ENCODE peak calls at places on chromosomes 5 and 9, in seven cellular contexts. One of them, this sample, is unnamed. For H3K36me3, the result is how much of the 10 kb centered on the place peaks cover.

GRCh38 chr5:176153741-176154140 is 84.5 kb upstream of the SIMC1 start:
- DNase-seq in SK-N-SH: peak
- DNase-seq in fibroblast of lung: no peak
- DNase-seq in H7: no peak
- DNase-seq in aorta: no peak
- DNase-seq in adipocyte: no peak
- DNase-seq in lower lobe of right lung: no peak
- DNase-seq in this sample: peak

GRCh38 chr9:80605129-80605528 is 1033.4 kb downstream of the TLE4 start:
- DNase-seq in SK-N-SH: peak
- DNase-seq in fibroblast of lung: peak
- DNase-seq in H7: peak
- DNase-seq in lower lobe of right lung: no peak
- DNase-seq in aorta: no peak
- DNase-seq in adipocyte: peak
- DNase-seq in this sample: no peak

GRCh38 chr9:135602789-135603481 is 36.4 kb downstream of the GLT6D1 start:
- DNase-seq in aorta: peak
- DNase-seq in SK-N-SH: peak
- DNase-seq in H7: peak
- DNase-seq in fibroblast of lung: peak
- DNase-seq in lower lobe of right lung: peak
- DNase-seq in adipocyte: peak
- DNase-seq in this sample: peak

GRCh38 chr5:142636698-142637324 is 49.1 kb downstream of the FGF1 start:
- DNase-seq in SK-N-SH: no peak
- DNase-seq in H7: no peak
- DNase-seq in lower lobe of right lung: no peak
- DNase-seq in fibroblast of lung: no peak
- DNase-seq in aorta: no peak
- DNase-seq in adipocyte: no peak
- DNase-seq in this sample: no peak

GRCh38 chr5:28397502-28397941 is 1359.1 kb upstream of the CDH9 start:
- DNase-seq in fibroblast of lung: no peak
- DNase-seq in H7: no peak
- DNase-seq in aorta: no peak
- DNase-seq in adipocyte: peak
- DNase-seq in lower lobe of right lung: no peak
- DNase-seq in SK-N-SH: no peak
- DNase-seq in this sample: peak

GRCh38 chr9:97468658-97469448 is 32.6 kb upstream of the TMOD1 start:
- DNase-seq in lower lobe of right lung: peak
- DNase-seq in H7: peak
- DNase-seq in SK-N-SH: peak
- DNase-seq in aorta: peak
- DNase-seq in adipocyte: peak
- DNase-seq in fibroblast of lung: peak
- DNase-seq in this sample: peak

GRCh38 chr9:29625292-29625731 is 2052.0 kb upstream of the C9orf72 start:
- DNase-seq in aorta: no peak
- DNase-seq in lower lobe of right lung: no peak
- DNase-seq in SK-N-SH: peak
- DNase-seq in fibroblast of lung: peak
- DNase-seq in adipocyte: no peak
- DNase-seq in H7: no peak
- DNase-seq in this sample: no peak

GRCh38 chr5:173852790-173853350 is 35.3 kb upstream of the CPEB4 start:
- DNase-seq in H7: no peak
- DNase-seq in lower lobe of right lung: no peak
- DNase-seq in aorta: no peak
- DNase-seq in adipocyte: no peak
- DNase-seq in SK-N-SH: no peak
- DNase-seq in fibroblast of lung: no peak
- DNase-seq in this sample: no peak

GRCh38 chr5:150488519-150489357 is 19.2 kb upstream of the NDST1 start:
- DNase-seq in aorta: peak
- DNase-seq in SK-N-SH: no peak
- DNase-seq in fibroblast of lung: peak
- DNase-seq in lower lobe of right lung: peak
- DNase-seq in H7: no peak
- DNase-seq in adipocyte: peak
- DNase-seq in this sample: no peak

GRCh38 chr9:94696545-94696944 is 30.0 kb upstream of the AOPEP start:
- DNase-seq in fibroblast of lung: no peak
- DNase-seq in lower lobe of right lung: no peak
- DNase-seq in H7: no peak
- DNase-seq in SK-N-SH: no peak
- DNase-seq in aorta: no peak
- DNase-seq in adipocyte: no peak
- DNase-seq in this sample: no peak

GRCh38 chr9:116280529-116280928 is 126.9 kb downstream of the PAPPA start:
- DNase-seq in adipocyte: no peak
- DNase-seq in aorta: no peak
- DNase-seq in lower lobe of right lung: no peak
- DNase-seq in fibroblast of lung: no peak
- DNase-seq in SK-N-SH: no peak
- DNase-seq in H7: no peak
- DNase-seq in this sample: no peak

GRCh38 chr9:101312661-101313060 is 72.1 kb downstream of the BAAT start:
- DNase-seq in aorta: no peak
- DNase-seq in H7: no peak
- DNase-seq in SK-N-SH: no peak
- DNase-seq in fibroblast of lung: no peak
- DNase-seq in lower lobe of right lung: no peak
- DNase-seq in adipocyte: no peak
- DNase-seq in this sample: no peak

GRCh38 chr9:14906000-14906399 is 4.2 kb downstream of the FREM1 start:
- DNase-seq in H7: no peak
- DNase-seq in adipocyte: no peak
- DNase-seq in SK-N-SH: no peak
- DNase-seq in lower lobe of right lung: no peak
- DNase-seq in fibroblast of lung: no peak
- DNase-seq in aorta: no peak
- DNase-seq in this sample: no peak

GRCh38 chr5:142627371-142628217 is 58.3 kb downstream of the FGF1 start:
- DNase-seq in lower lobe of right lung: no peak
- DNase-seq in adipocyte: no peak
- DNase-seq in SK-N-SH: no peak
- DNase-seq in fibroblast of lung: no peak
- DNase-seq in H7: no peak
- DNase-seq in aorta: no peak
- DNase-seq in this sample: no peak

GRCh38 chr5:177111720-177112394 is 21.7 kb upstream of the NSD1 start:
- DNase-seq in adipocyte: peak
- DNase-seq in lower lobe of right lung: no peak
- DNase-seq in SK-N-SH: peak
- DNase-seq in H7: peak
- DNase-seq in aorta: peak
- DNase-seq in fibroblast of lung: peak
- DNase-seq in this sample: no peak

GRCh38 chr9:126016579-126017290 is 269.6 kb downstream of the PBX3 start:
- DNase-seq in H7: no peak
- DNase-seq in lower lobe of right lung: no peak
- DNase-seq in aorta: no peak
- DNase-seq in fibroblast of lung: no peak
- DNase-seq in adipocyte: no peak
- DNase-seq in SK-N-SH: no peak
- DNase-seq in this sample: no peak

GRCh38 chr9:132562313-132562588 is 20.2 kb upstream of the BARHL1 start:
- DNase-seq in lower lobe of right lung: no peak
- DNase-seq in H7: no peak
- DNase-seq in adipocyte: no peak
- DNase-seq in aorta: no peak
- DNase-seq in fibroblast of lung: no peak
- DNase-seq in SK-N-SH: no peak
- DNase-seq in this sample: no peak

GRCh38 chr5:55701462-55702103 is 10.5 kb downstream of the SLC38A9 start:
- DNase-seq in fibroblast of lung: no peak
- DNase-seq in lower lobe of right lung: no peak
- DNase-seq in aorta: no peak
- DNase-seq in SK-N-SH: no peak
- DNase-seq in H7: peak
- DNase-seq in adipocyte: no peak
- DNase-seq in this sample: no peak

GRCh38 chr5:50666261-50667078 is at the start of gene PARP8:
- DNase-seq in adipocyte: peak
- DNase-seq in H7: peak
- DNase-seq in aorta: peak
- DNase-seq in SK-N-SH: peak
- DNase-seq in fibroblast of lung: peak
- DNase-seq in lower lobe of right lung: peak
- DNase-seq in this sample: peak

GRCh38 chr9:106934831-106935230 is 71.9 kb downstream of the ZNF462 start:
- DNase-seq in aorta: no peak
- DNase-seq in lower lobe of right lung: no peak
- DNase-seq in SK-N-SH: no peak
- DNase-seq in fibroblast of lung: no peak
- DNase-seq in H7: no peak
- DNase-seq in adipocyte: no peak
- DNase-seq in this sample: no peak

GRCh38 chr9:125755340-125755739 is 8.2 kb downstream of the PBX3 start:
- DNase-seq in lower lobe of right lung: no peak
- DNase-seq in H7: no peak
- DNase-seq in aorta: no peak
- DNase-seq in SK-N-SH: peak
- DNase-seq in fibroblast of lung: no peak
- DNase-seq in adipocyte: no peak
- DNase-seq in this sample: no peak

GRCh38 chr5:54062958-54063357 is 247.4 kb downstream of the ARL15 start:
- DNase-seq in H7: no peak
- DNase-seq in aorta: no peak
- DNase-seq in fibroblast of lung: peak
- DNase-seq in lower lobe of right lung: no peak
- DNase-seq in SK-N-SH: no peak
- DNase-seq in adipocyte: peak
- DNase-seq in this sample: peak

GRCh38 chr5:78810098-78810497 is 161.5 kb upstream of the LHFPL2 start:
- DNase-seq in adipocyte: no peak
- DNase-seq in fibroblast of lung: no peak
- DNase-seq in H7: no peak
- DNase-seq in aorta: no peak
- DNase-seq in SK-N-SH: no peak
- DNase-seq in lower lobe of right lung: no peak
- DNase-seq in this sample: no peak

GRCh38 chr5:78808818-78809217 is 160.2 kb upstream of the LHFPL2 start:
- DNase-seq in adipocyte: no peak
- DNase-seq in aorta: no peak
- DNase-seq in H7: no peak
- DNase-seq in fibroblast of lung: no peak
- DNase-seq in lower lobe of right lung: no peak
- DNase-seq in SK-N-SH: peak
- DNase-seq in this sample: no peak

GRCh38 chr5:78809444-78809843 is 160.9 kb upstream of the LHFPL2 start:
- DNase-seq in H7: no peak
- DNase-seq in SK-N-SH: peak
- DNase-seq in adipocyte: no peak
- DNase-seq in aorta: peak
- DNase-seq in fibroblast of lung: no peak
- DNase-seq in lower lobe of right lung: no peak
- DNase-seq in this sample: no peak

GRCh38 chr5:78806544-78806943 is 158.0 kb upstream of the LHFPL2 start:
- DNase-seq in lower lobe of right lung: no peak
- DNase-seq in SK-N-SH: no peak
- DNase-seq in aorta: no peak
- DNase-seq in fibroblast of lung: peak
- DNase-seq in H7: no peak
- DNase-seq in adipocyte: peak
- DNase-seq in this sample: peak

DNA sequence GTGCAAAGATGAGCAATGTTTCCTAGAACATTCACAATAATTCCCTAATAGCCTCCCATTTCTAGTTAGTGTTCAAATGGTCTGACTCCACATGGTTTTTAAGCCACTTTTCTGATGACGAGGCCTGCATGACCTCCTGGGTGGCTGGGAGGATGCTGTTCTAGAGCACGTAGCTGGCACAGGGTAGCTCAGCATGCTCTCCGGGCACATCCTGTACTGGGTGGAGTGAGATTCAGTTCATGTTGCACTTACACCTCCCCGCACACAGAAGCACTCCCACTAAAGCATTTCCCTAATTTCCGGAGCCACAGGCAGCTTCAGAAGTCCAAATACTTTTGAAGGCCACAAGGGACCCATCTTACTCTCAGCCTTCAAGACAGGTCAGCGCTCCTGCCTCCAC is 159.8 kb upstream of the LHFPL2 start:
- DNase-seq in H7: no peak
- DNase-seq in adipocyte: no peak
- DNase-seq in lower lobe of right lung: no peak
- DNase-seq in fibroblast of lung: no peak
- DNase-seq in SK-N-SH: no peak
- DNase-seq in aorta: no peak
- DNase-seq in this sample: peak
- H3K36me3 ChIP-seq in H7: under half
- H3K36me3 ChIP-seq in adipocyte: under half
- H3K36me3 ChIP-seq in lower lobe of right lung: under half
- H3K36me3 ChIP-seq in fibroblast of lung: under half
- H3K36me3 ChIP-seq in SK-N-SH: under half
- H3K36me3 ChIP-seq in aorta: under half
- H3K36me3 ChIP-seq in this sample: under half

GRCh38 chr5:172403191-172403794 is 51.0 kb downstream of the SH3PXD2B start:
- DNase-seq in SK-N-SH: no peak
- DNase-seq in aorta: peak
- DNase-seq in H7: peak
- DNase-seq in adipocyte: no peak
- DNase-seq in fibroblast of lung: peak
- DNase-seq in lower lobe of right lung: no peak
- DNase-seq in this sample: no peak
- H3K36me3 ChIP-seq in SK-N-SH: under half
- H3K36me3 ChIP-seq in aorta: under half
- H3K36me3 ChIP-seq in H7: under half
- H3K36me3 ChIP-seq in adipocyte: under half
- H3K36me3 ChIP-seq in fibroblast of lung: under half
- H3K36me3 ChIP-seq in lower lobe of right lung: under half
- H3K36me3 ChIP-seq in this sample: under half

DNA sequence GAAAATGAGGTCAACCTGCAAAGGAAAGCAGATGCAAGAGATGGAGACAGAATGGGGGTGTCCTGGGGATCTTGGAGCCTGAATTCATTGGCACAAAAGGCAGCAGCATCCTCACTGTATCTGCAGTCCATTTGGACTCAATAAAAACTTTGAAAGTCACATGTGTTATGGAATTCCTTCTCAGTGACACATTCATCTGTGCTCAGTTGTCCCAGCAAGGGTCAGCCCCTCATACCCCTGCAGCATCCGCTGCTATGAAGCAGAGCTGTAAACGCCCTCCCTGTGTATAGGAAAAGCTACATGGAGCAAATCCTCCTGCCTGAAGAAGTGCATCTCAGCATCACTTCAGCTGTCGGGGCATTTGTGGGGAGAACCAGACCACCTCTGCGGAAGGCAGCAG is 14.5 kb upstream of the RARS1 start:
- DNase-seq in aorta: no peak
- DNase-seq in fibroblast of lung: peak
- DNase-seq in SK-N-SH: no peak
- DNase-seq in lower lobe of right lung: no peak
- DNase-seq in adipocyte: peak
- DNase-seq in H7: no peak
- DNase-seq in this sample: peak
- H3K36me3 ChIP-seq in aorta: under half
- H3K36me3 ChIP-seq in fibroblast of lung: under half
- H3K36me3 ChIP-seq in SK-N-SH: under half
- H3K36me3 ChIP-seq in lower lobe of right lung: under half
- H3K36me3 ChIP-seq in adipocyte: under half
- H3K36me3 ChIP-seq in H7: under half
- H3K36me3 ChIP-seq in this sample: under half

GRCh38 chr9:128254855-128255759 is 20.7 kb downstream of the GOLGA2 start:
- DNase-seq in aorta: peak
- DNase-seq in fibroblast of lung: peak
- DNase-seq in lower lobe of right lung: peak
- DNase-seq in SK-N-SH: peak
- DNase-seq in H7: peak
- DNase-seq in adipocyte: peak
- DNase-seq in this sample: peak
- H3K36me3 ChIP-seq in aorta: under half
- H3K36me3 ChIP-seq in fibroblast of lung: under half
- H3K36me3 ChIP-seq in lower lobe of right lung: under half
- H3K36me3 ChIP-seq in SK-N-SH: under half
- H3K36me3 ChIP-seq in H7: under half
- H3K36me3 ChIP-seq in adipocyte: under half
- H3K36me3 ChIP-seq in this sample: under half